ENCODE peak calls at places on chromosomes 13 and 19, in eight cellular contexts. R is breast epithelium, K is body of pancreas, F is left ventricle myocardium inferior, W is GM23338, A is suprapubic skin, H is Peyer's patch, X is OCI-LY7. P is an unnamed sample.

GRCh38 chr13:90594694-90595093 is 752.8 kb upstream of the MIR17HG start:
- DNase-seq in X (no peak), W (no peak), R (no peak), K (no peak), F (no peak), A (no peak), H (no peak), P (no peak)

GRCh38 chr19:3658823-3659745 is 32.5 kb upstream of the CACTIN start:
- DNase-seq in F (no peak), K (no peak), W (no peak), R (no peak), X (no peak), H (no peak), A (no peak), P (no peak)

GRCh38 chr13:78978381-78978998 is 319.5 kb upstream of the OBI1 start:
- DNase-seq in F (no peak), K (peak), H (no peak), W (peak), X (peak), A (no peak), R (no peak), P (peak)

GRCh38 chr19:50315773-50316448 is 13.3 kb downstream of the KCNC3 start:
- DNase-seq in H (peak), R (no peak), F (no peak), K (no peak), X (no peak), W (peak), A (no peak), P (no peak)

GRCh38 chr13:20716951-20717350 is 13.5 kb downstream of the IL17D start:
- DNase-seq in A (no peak), R (no peak), X (no peak), H (no peak), W (peak), F (no peak), K (no peak), P (no peak)

GRCh38 chr13:104296301-104296700 is 1230.1 kb upstream of the SLC10A2 start:
- DNase-seq in H (no peak), X (no peak), R (no peak), A (no peak), K (no peak), W (no peak), F (no peak), P (no peak)

GRCh38 chr13:95603887-95604533 is 40.5 kb downstream of the DZIP1 start:
- DNase-seq in R (no peak), F (no peak), W (no peak), A (no peak), K (peak), H (no peak), X (no peak), P (peak)

GRCh38 chr13:110161112-110161897 is 145.7 kb downstream of the COL4A1 start:
- DNase-seq in R (no peak), W (no peak), F (peak), K (peak), A (no peak), H (no peak), X (no peak), P (no peak)

GRCh38 chr13:41306271-41307150 is 4.6 kb upstream of the NAA16 start:
- DNase-seq in A (no peak), R (no peak), K (peak), H (no peak), X (no peak), W (no peak), F (no peak), P (no peak)

GRCh38 chr19:2846180-2846935 is 5.1 kb downstream of the ZNF555 start:
- DNase-seq in F (no peak), X (no peak), K (no peak), H (no peak), R (no peak), A (no peak), W (no peak), P (no peak)

GRCh38 chr13:25422153-25422552 is 50.4 kb downstream of the ATP8A2 start:
- DNase-seq in H (no peak), K (no peak), A (no peak), R (no peak), W (no peak), X (no peak), F (no peak), P (no peak)

GRCh38 chr13:109971745-109972090 is 185.3 kb upstream of the IRS2 start:
- DNase-seq in R (no peak), W (no peak), A (no peak), X (no peak), H (no peak), F (no peak), K (no peak), P (no peak)

GRCh38 chr19:7763696-7764095 is 653 bp downstream of the CLEC4M start:
- DNase-seq in X (no peak), F (no peak), W (no peak), K (no peak), A (no peak), R (no peak), H (no peak), P (no peak)

GRCh38 chr19:14463747-14464146 is 11.4 kb downstream of the PTGER1 start:
- DNase-seq in F (no peak), A (no peak), X (no peak), K (no peak), W (no peak), H (no peak), R (no peak), P (no peak)

GRCh38 chr13:81487151-81487550 is 1146.2 kb upstream of the SPRY2 start:
- DNase-seq in H (no peak), F (no peak), W (peak), R (no peak), K (peak), X (no peak), A (no peak), P (no peak)

GRCh38 chr13:105773241-105773640 is 762.2 kb downstream of the EFNB2 start:
- DNase-seq in A (no peak), F (no peak), H (no peak), K (no peak), X (no peak), R (no peak), W (no peak), P (no peak)

GRCh38 chr13:98466634-98467236 is 110.2 kb downstream of the STK24 start:
- DNase-seq in R (no peak), F (no peak), W (peak), X (no peak), K (no peak), H (peak), A (peak), P (peak)

GRCh38 chr19:46723471-46723870 is 6.6 kb upstream of the PRKD2 start:
- DNase-seq in F (no peak), K (no peak), W (no peak), A (no peak), X (no peak), H (no peak), R (no peak), P (no peak)

GRCh38 chr19:42233638-42234292 is 8.6 kb downstream of the GSK3A start:
- DNase-seq in X (no peak), K (no peak), H (peak), A (no peak), F (no peak), W (no peak), R (no peak), P (no peak)

GRCh38 chr13:94309997-94310842 is 169.3 kb downstream of the DCT start:
- DNase-seq in A (no peak), X (no peak), K (no peak), F (no peak), R (no peak), W (no peak), H (no peak), P (no peak)

GRCh38 chr13:98199480-98199879 is 22.4 kb upstream of the RNF113B start:
- DNase-seq in F (no peak), H (no peak), W (peak), A (no peak), X (no peak), R (no peak), K (no peak), P (no peak)

DNA sequence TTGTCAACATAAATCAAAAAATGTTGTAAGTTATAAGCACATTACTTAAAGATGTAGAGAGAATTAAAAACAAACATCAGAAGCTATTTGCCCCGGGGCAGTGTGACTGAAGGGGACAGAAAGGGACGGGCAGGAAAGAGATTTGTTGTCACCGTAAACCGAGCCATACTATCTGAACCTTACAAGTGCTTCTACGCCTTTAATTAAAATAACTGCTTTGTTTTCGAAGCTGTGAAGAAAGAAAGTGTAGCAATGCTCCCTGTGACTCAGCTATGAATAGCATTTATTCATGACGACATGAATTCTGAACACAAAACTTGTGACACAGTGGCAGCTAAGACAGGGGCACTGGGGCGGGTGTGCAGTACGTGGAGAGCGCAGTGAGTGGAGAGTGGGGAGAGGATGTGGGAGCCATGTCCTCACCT is 30.0 kb downstream of the ZNF787 start:
- DNase-seq in R (no peak), H (no peak), X (no peak), F (no peak), A (peak), W (no peak), K (no peak), P (no peak)
- TF ChIP-seq CTCF in R (no peak), H (no peak), X (no peak), F (no peak), A (no peak), W (no peak), K (no peak), P (no peak)

DNA sequence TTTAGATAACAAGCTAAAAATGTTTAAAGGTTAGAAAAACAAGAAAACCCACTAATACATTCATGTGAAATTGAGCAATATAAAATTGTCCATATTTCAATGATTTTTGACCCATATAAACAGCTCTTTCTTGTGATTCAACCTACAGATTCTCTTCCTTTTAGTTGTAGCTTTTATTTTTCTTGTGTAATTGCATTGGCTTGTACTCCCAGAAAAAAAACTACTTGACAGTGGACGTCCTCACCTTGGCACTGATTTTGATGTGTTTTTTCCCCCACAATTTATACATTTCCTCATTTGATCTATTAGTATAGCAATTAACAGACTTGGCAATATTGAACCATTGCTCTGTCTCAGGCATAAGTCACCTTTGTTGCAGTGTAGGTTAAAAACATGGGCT is 4.7 kb downstream of the CCDC194 start:
- DNase-seq in W (no peak), H (no peak), A (no peak), K (no peak), R (no peak), F (no peak), X (no peak), P (no peak)
- H3K27ac ChIP-seq in W (no peak), H (no peak), A (no peak), K (no peak), R (no peak), F (no peak), X (no peak), P (no peak)

GRCh38 chr19:32339988-32340874 is 5.2 kb upstream of the ZNF507 start:
- DNase-seq in H (peak), F (peak), K (peak), X (peak), A (no peak), R (peak), W (peak), P (peak)
- TF ChIP-seq CTCF in H (peak), F (peak), K (peak), X (peak), A (peak), R (peak), W (peak), P (peak)

GRCh38 chr19:10654610-10655456 is 687 bp downstream of the ILF3 start:
- DNase-seq in K (peak), W (peak), R (no peak), H (peak), X (peak), F (peak), A (peak), P (peak)
- H3K27ac ChIP-seq in K (peak), W (peak), R (peak), H (peak), X (peak), F (peak), A (peak), P (peak)

GRCh38 chr19:40312533-40312932 is 27.4 kb upstream of the AKT2 start:
- DNase-seq in X (peak), A (peak), F (no peak), H (no peak), W (peak), R (no peak), K (no peak), P (no peak)
- TF ChIP-seq CTCF in X (peak), A (no peak), F (no peak), H (no peak), W (peak), R (no peak), K (no peak), P (no peak)

GRCh38 chr19:44624840-44625354 is 11.5 kb downstream of the IGSF23 start:
- DNase-seq in A (no peak), H (no peak), W (no peak), X (no peak), R (no peak), K (no peak), F (no peak), P (no peak)
- H3K27ac ChIP-seq in A (no peak), H (no peak), W (no peak), X (no peak), R (peak), K (peak), F (no peak), P (no peak)

P was measured in transverse colon.